ENCODE peak calls at places on chromosomes 4 and X, in four cellular contexts. One of them, this sample, is unnamed.

GRCh38 chr4:10197952-10198351 is 81.4 kb upstream of the WDR1 start:
- DNase-seq in endothelial cell: no peak
- DNase-seq in tibial artery: no peak
- DNase-seq in CD4-positive, alpha-beta T cell: no peak
- DNase-seq in this sample: no peak

GRCh38 chr4:96525901-96526300 is 686.0 kb downstream of the PDHA2 start:
- DNase-seq in CD4-positive, alpha-beta T cell: no peak
- DNase-seq in tibial artery: no peak
- DNase-seq in endothelial cell: no peak
- DNase-seq in this sample: no peak

GRCh38 chrX:146481735-146482134 is 327.8 kb upstream of the CXorf51B start:
- DNase-seq in tibial artery: no peak
- DNase-seq in endothelial cell: no peak
- DNase-seq in CD4-positive, alpha-beta T cell: no peak
- DNase-seq in this sample: no peak

GRCh38 chr4:76589872-76590846 is 155.1 kb downstream of the SHROOM3 start:
- DNase-seq in CD4-positive, alpha-beta T cell: no peak
- DNase-seq in endothelial cell: peak; percentile 53
- DNase-seq in tibial artery: peak; percentile 70
- DNase-seq in this sample: no peak

GRCh38 chr4:104491826-104492771 is 2.6 kb downstream of the CXXC4 start:
- DNase-seq in endothelial cell: no peak
- DNase-seq in tibial artery: no peak
- DNase-seq in CD4-positive, alpha-beta T cell: no peak
- DNase-seq in this sample: no peak

GRCh38 chr4:176193898-176194297 is 1.5 kb downstream of the SPATA4 start:
- DNase-seq in CD4-positive, alpha-beta T cell: no peak
- DNase-seq in tibial artery: no peak
- DNase-seq in endothelial cell: no peak
- DNase-seq in this sample: no peak

GRCh38 chrX:150942958-150943594 is 40.1 kb upstream of the HMGB3 start:
- DNase-seq in tibial artery: no peak
- DNase-seq in endothelial cell: no peak
- DNase-seq in CD4-positive, alpha-beta T cell: no peak
- DNase-seq in this sample: no peak

GRCh38 chrX:117743469-117744251 is 372.9 kb downstream of the KLHL13 start:
- DNase-seq in endothelial cell: peak; percentile 8
- DNase-seq in CD4-positive, alpha-beta T cell: no peak
- DNase-seq in tibial artery: no peak
- DNase-seq in this sample: no peak

GRCh38 chr4:56752985-56753384 is 68.5 kb downstream of the SPINK2 start:
- DNase-seq in CD4-positive, alpha-beta T cell: no peak
- DNase-seq in tibial artery: no peak
- DNase-seq in endothelial cell: no peak
- DNase-seq in this sample: no peak

GRCh38 chr4:65861993-65862392 is 191.7 kb upstream of the EPHA5 start:
- DNase-seq in CD4-positive, alpha-beta T cell: no peak
- DNase-seq in endothelial cell: no peak
- DNase-seq in tibial artery: no peak
- DNase-seq in this sample: no peak

GRCh38 chr4:65868096-65868824 is 198.0 kb upstream of the EPHA5 start:
- DNase-seq in tibial artery: no peak
- DNase-seq in endothelial cell: no peak
- DNase-seq in CD4-positive, alpha-beta T cell: no peak
- DNase-seq in this sample: no peak

DNA sequence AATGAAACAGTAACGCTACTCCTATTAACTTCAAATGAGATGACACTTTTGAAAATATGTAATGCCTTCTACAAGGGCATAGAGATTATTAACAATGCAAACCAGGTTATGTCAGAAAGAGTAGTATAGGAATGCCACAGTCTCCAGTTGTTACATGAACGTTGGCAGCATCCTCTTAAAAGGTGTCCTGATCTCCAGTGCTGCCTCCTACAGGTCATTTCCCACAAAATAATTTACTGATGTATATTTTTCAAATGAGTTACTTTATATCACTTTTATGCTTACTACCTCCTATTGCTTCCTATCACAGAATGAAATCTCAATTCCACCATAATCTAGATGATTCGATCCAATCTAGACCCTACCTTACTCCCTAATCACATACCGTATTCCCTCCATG is 195.2 kb upstream of the EPHA5 start:
- DNase-seq in endothelial cell: peak; percentile 13
- DNase-seq in tibial artery: no peak
- DNase-seq in CD4-positive, alpha-beta T cell: no peak
- DNase-seq in this sample: no peak
- TF ChIP-seq CTCF in endothelial cell: peak; percentile 39
- TF ChIP-seq CTCF in tibial artery: no peak
- TF ChIP-seq CTCF in CD4-positive, alpha-beta T cell: no peak
- TF ChIP-seq CTCF in this sample: peak; percentile 68

DNA sequence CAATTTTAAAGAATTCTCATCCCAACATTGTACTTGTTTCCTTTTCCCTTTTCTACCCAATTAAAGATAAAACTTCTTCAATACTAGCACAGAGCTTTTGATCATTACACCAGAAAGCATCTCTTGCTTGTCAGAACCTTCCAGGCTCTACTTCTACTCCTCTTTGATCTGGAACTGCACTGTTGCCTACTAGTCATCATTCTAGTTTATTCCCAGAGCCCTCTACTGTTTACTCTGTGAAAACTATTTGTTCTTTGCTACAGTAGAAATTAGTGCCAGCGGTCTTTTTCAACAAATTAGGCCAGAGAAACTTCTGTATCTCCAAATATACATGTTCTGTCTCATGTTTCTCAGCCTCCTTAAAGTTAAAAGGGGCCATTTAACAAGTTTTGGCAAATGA is 46.8 kb upstream of the TMPRSS11F start:
- DNase-seq in endothelial cell: no peak
- DNase-seq in tibial artery: no peak
- DNase-seq in CD4-positive, alpha-beta T cell: no peak
- DNase-seq in this sample: no peak
- TF ChIP-seq CTCF in endothelial cell: no peak
- TF ChIP-seq CTCF in tibial artery: no peak
- TF ChIP-seq CTCF in CD4-positive, alpha-beta T cell: no peak
- TF ChIP-seq CTCF in this sample: no peak

GRCh38 chr4:54685810-54686209 is 28.1 kb downstream of the KIT start:
- DNase-seq in endothelial cell: no peak
- DNase-seq in tibial artery: no peak
- DNase-seq in CD4-positive, alpha-beta T cell: no peak
- DNase-seq in this sample: no peak

GRCh38 chr4:54683616-54684346 is 26.0 kb downstream of the KIT start:
- DNase-seq in CD4-positive, alpha-beta T cell: peak; percentile 47
- DNase-seq in endothelial cell: peak; percentile 26
- DNase-seq in tibial artery: no peak
- DNase-seq in this sample: no peak

DNA sequence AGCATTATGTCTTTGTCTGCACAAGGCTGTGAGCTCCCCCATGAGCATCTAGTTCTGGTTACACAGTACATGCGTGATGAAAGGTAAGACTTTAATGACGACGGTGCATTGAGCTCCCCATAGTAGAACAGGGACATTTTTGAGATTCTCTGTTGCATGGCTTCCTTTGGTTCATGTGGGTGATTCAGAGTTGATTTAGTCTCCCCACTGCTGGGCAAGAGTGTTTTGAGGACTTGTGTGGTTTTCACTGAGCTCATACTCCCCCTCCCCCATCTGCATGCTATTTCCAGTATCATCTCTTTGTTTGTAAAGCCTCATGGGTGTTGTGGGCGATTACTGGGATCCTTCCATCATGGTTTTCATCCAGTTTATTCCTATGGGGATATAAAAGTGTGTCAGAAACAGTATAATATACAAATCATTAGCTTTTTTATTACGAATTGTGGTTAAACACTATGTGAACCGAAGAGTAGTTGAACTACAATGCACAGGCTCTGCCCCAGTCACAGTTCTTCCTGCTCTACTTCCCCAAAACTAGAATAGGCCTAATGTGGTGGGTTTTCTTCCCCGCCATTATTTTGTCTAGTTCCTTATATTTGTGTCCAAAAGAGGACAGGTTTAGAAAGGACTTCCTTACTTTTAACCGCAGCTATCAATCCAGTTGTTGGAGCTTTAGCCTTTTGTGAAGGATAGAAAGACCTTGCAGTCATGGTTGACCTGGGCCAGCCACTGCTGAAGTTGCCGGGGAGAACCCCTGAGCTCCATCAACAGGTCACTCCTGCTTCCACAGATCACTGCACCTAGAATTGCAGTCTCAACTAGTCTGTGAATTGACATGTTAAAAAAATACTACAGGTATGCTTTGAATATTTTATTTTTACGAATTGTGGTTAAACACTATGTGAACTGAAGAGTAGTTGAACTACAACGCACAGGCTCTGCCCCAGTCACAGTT is 30.4 kb downstream of the KIT start:
- DNase-seq in tibial artery: no peak
- DNase-seq in CD4-positive, alpha-beta T cell: no peak
- DNase-seq in endothelial cell: no peak
- DNase-seq in this sample: no peak
- TF ChIP-seq CTCF in tibial artery: no peak
- TF ChIP-seq CTCF in CD4-positive, alpha-beta T cell: no peak
- TF ChIP-seq CTCF in endothelial cell: no peak
- TF ChIP-seq CTCF in this sample: no peak

GRCh38 chr4:100369871-100370270 is 148.0 kb downstream of the EMCN start:
- DNase-seq in tibial artery: no peak
- DNase-seq in endothelial cell: no peak
- DNase-seq in CD4-positive, alpha-beta T cell: no peak
- DNase-seq in this sample: no peak

GRCh38 chr4:100367451-100367850 is 150.4 kb downstream of the EMCN start:
- DNase-seq in tibial artery: no peak
- DNase-seq in CD4-positive, alpha-beta T cell: no peak
- DNase-seq in endothelial cell: no peak
- DNase-seq in this sample: no peak

GRCh38 chr4:100372432-100372831 is 145.4 kb downstream of the EMCN start:
- DNase-seq in tibial artery: no peak
- DNase-seq in CD4-positive, alpha-beta T cell: no peak
- DNase-seq in endothelial cell: peak; percentile 22
- DNase-seq in this sample: no peak
- TF ChIP-seq CTCF in tibial artery: no peak
- TF ChIP-seq CTCF in CD4-positive, alpha-beta T cell: peak; percentile 24
- TF ChIP-seq CTCF in endothelial cell: peak; percentile 57
- TF ChIP-seq CTCF in this sample: peak; percentile 74

DNA sequence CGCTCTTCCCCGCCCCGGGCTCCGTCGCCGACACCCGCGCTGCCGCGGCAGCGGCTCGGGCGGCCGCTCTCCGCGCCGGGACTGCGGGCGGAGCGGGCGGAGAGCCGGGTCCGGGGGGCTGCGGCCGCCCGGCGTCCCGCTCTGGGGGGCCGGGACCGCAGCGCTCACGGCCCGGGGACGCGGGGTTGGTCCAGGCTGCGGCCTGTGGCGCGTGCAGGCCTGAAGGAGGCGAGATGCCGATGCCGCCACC is 492 bp downstream of the GALNT7 start:
- DNase-seq in endothelial cell: no peak
- DNase-seq in tibial artery: no peak
- DNase-seq in CD4-positive, alpha-beta T cell: no peak
- DNase-seq in this sample: no peak
- TF ChIP-seq CTCF in endothelial cell: no peak
- TF ChIP-seq CTCF in tibial artery: no peak
- TF ChIP-seq CTCF in CD4-positive, alpha-beta T cell: no peak
- TF ChIP-seq CTCF in this sample: no peak

DNA sequence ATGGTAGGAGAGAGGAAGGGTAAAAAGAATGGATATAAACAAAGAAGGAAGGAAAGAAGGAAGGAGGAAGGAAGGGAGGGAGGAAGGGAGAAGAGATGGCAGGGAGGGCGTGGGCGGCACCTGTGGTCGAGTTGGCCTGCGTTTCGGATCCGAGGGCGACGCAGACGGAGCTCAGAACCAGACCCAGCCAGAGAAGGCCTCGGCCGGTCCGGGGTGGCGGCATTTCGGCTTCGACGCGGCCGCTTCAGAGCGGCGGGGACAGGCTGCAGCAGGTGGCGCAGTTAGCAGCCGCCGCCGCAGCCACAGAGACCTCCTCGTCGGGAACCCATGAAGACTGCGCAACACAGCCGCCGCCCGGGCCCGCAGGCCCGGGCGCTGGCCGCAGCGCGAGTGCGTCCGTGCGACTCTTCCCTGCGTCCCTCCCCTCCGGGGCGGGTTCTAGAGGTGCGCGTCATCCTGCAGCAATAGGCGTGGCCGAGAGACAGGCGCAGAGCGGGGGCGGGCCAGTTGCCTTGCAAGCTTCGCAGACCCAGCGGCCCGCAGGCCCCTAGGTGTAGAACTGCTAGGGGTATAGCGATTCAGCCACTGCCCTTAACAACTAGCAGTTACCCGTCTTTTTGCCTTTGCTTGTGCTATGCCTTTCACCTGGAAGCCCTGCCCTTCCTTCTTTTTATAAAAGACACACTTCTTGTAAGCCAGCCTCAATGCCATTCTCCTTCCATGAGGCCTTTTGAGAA is at the start of gene IDS:
- DNase-seq in endothelial cell: peak; percentile 79
- DNase-seq in CD4-positive, alpha-beta T cell: peak; percentile 82
- DNase-seq in tibial artery: peak; percentile 93
- DNase-seq in this sample: peak; percentile 85
- TF ChIP-seq CTCF in endothelial cell: no peak
- TF ChIP-seq CTCF in CD4-positive, alpha-beta T cell: no peak
- TF ChIP-seq CTCF in tibial artery: no peak
- TF ChIP-seq CTCF in this sample: no peak

GRCh38 chrX:102126863-102127262 is 1.4 kb downstream of the TCEAL2 start:
- DNase-seq in endothelial cell: no peak
- DNase-seq in tibial artery: no peak
- DNase-seq in CD4-positive, alpha-beta T cell: no peak
- DNase-seq in this sample: no peak

GRCh38 chrX:102129473-102129872 is 4.0 kb downstream of the TCEAL2 start:
- DNase-seq in tibial artery: no peak
- DNase-seq in endothelial cell: no peak
- DNase-seq in CD4-positive, alpha-beta T cell: no peak
- DNase-seq in this sample: no peak
- TF ChIP-seq CTCF in tibial artery: no peak
- TF ChIP-seq CTCF in endothelial cell: no peak
- TF ChIP-seq CTCF in CD4-positive, alpha-beta T cell: peak; percentile 48
- TF ChIP-seq CTCF in this sample: peak; percentile 53

DNA sequence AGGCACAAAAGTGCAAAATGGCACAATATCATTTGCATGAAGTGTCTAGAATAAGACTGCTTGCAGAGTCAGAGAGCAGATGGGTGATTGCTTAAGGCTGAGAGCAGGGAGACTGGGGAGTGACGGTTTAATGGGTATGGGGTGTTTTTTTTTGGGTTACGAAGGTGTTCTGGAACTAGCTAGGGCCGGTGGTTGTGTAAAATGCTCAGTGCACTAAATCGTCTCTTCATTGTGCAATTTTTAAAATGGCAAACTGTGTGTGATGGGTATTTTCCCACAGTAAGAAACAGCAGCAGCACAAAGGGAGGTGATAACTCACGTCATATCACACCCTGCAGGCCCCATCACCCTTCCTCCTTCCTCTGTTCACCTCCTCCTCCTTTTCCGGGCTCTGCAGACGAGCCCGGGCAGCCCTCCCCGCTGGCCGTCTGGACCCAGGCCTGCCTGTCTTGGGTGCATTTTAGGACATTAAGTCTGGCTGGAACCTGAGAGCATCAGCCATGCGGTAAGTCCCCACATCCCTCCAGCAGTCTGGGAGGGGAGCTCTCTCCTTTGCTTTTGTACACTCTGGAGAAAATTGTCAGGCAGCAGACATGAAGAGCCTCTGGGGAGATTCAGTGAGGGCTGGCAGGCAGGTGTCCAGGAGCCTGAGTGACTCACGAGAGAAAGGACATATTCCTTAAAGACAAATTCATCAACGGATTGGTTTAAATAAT is 42.7 kb downstream of the ASMT start:
- DNase-seq in CD4-positive, alpha-beta T cell: peak; percentile 47
- DNase-seq in tibial artery: peak; percentile 63
- DNase-seq in endothelial cell: no peak
- DNase-seq in this sample: no peak
- TF ChIP-seq CTCF in CD4-positive, alpha-beta T cell: no peak
- TF ChIP-seq CTCF in tibial artery: no peak
- TF ChIP-seq CTCF in endothelial cell: no peak
- TF ChIP-seq CTCF in this sample: no peak

This sample was measured in type B pancreatic cell.